ENCODE peak calls at places on chromosomes 3 and 15, in four cellular contexts. U, Q, M and E are unnamed samples.

GRCh38 chr3:149555941-149556340 is 81.4 kb downstream of the TM4SF4 start:
- DNase-seq in Q (no peak), U (no peak), M (no peak), E (no peak)

GRCh38 chr15:93319121-93319814 is 230.3 kb upstream of the RGMA start:
- DNase-seq in M (no peak), Q (no peak), U (no peak), E (no peak)

GRCh38 chr3:56783644-56784451 is 17.9 kb downstream of the ARHGEF3 start:
- DNase-seq in U (peak), M (peak), Q (peak), E (peak)

GRCh38 chr15:35912196-35912595 is 366.2 kb upstream of the DPH6 start:
- DNase-seq in U (no peak), Q (no peak), M (no peak), E (no peak)

GRCh38 chr15:77784361-77785292 is 151.9 kb upstream of the LINGO1 start:
- DNase-seq in U (peak), Q (no peak), M (peak), E (no peak)

GRCh38 chr3:48837163-48837562 is 10.5 kb downstream of the PRKAR2A start:
- DNase-seq in Q (no peak), U (no peak), M (no peak), E (no peak)

GRCh38 chr3:47664519-47664918 is 85.9 kb upstream of the CSPG5 start:
- DNase-seq in Q (no peak), M (no peak), U (no peak), E (no peak)

GRCh38 chr15:90463381-90463780 is 66.3 kb upstream of the CRTC3 start:
- DNase-seq in U (no peak), M (no peak), Q (no peak), E (no peak)

GRCh38 chr3:156691920-156692319 is 17.5 kb downstream of the TIPARP start:
- DNase-seq in U (no peak), Q (no peak), M (no peak), E (no peak)

GRCh38 chr3:56753206-56753605 is 48.5 kb downstream of the ARHGEF3 start:
- DNase-seq in U (peak), M (no peak), Q (no peak), E (no peak)

GRCh38 chr3:48990636-48991421 is 788 bp downstream of the P4HTM start:
- DNase-seq in Q (no peak), M (no peak), U (peak), E (no peak)

GRCh38 chr3:142853270-142854163 is 35.4 kb downstream of the PCOLCE2 start:
- DNase-seq in U (no peak), M (no peak), Q (peak), E (no peak)

GRCh38 chr3:119891944-119892721 is 110.2 kb downstream of the NR1I2 start:
- DNase-seq in U (peak), Q (peak), M (no peak), E (no peak)

GRCh38 chr3:83438177-83438576 is 1520.6 kb upstream of the CADM2 start:
- DNase-seq in Q (no peak), U (no peak), M (no peak), E (no peak)

GRCh38 chr3:128482857-128483656 is 9.9 kb downstream of the GATA2 start:
- DNase-seq in Q (no peak), M (no peak), U (no peak), E (no peak)

GRCh38 chr3:42052867-42053351 is 38.2 kb upstream of the TRAK1 start:
- DNase-seq in U (no peak), Q (no peak), M (no peak), E (no peak)

GRCh38 chr3:68007621-68008226 is 353.3 kb upstream of the SUCLG2 start:
- DNase-seq in M (no peak), U (peak), Q (no peak), E (no peak)

GRCh38 chr3:109687626-109688025 is 350.3 kb upstream of the DPPA4 start:
- DNase-seq in M (no peak), Q (no peak), U (no peak), E (no peak)

GRCh38 chr3:178182337-178182761 is 353.9 kb upstream of the KCNMB2 start:
- DNase-seq in Q (no peak), M (no peak), U (no peak), E (no peak)

GRCh38 chr3:24802614-24803013 is 308.0 kb upstream of the THRB start:
- DNase-seq in Q (no peak), U (no peak), M (no peak), E (no peak)

GRCh38 chr3:126197854-126198584 is 17.6 kb upstream of the ALDH1L1 start:
- DNase-seq in M (no peak), Q (peak), U (peak), E (peak)

GRCh38 chr3:162262145-162262544 is 765.5 kb downstream of the OTOL1 start:
- DNase-seq in Q (no peak), M (no peak), U (no peak), E (no peak)

GRCh38 chr3:171057075-171057474 is 30.6 kb upstream of the SLC2A2 start:
- DNase-seq in U (no peak), Q (no peak), M (no peak), E (no peak)